ENCODE peak calls at places on chromosomes 6 and 20, in five cellular contexts. X is NCI-H1105; C is ACHN; I is Right ventricle myocardium inferior; Z is activated CD8-positive, alpha-beta memory T cell treated with anti-CD3 and anti-CD28 coated beads for 24 hours. T is an unnamed sample.
A peak's percentile ranks its signal among the peaks of the same experiment; 100 is the strongest.

GRCh38 chr20:1841554-1842140 is 53.6 kb upstream of the SIRPA start:
- DNase-seq in C (no peak), I (no peak), X (no peak), Z (no peak), T (no peak)

GRCh38 chr6:5208039-5208438 is 52.7 kb downstream of the LYRM4 start:
- DNase-seq in Z (no peak), X (no peak), C (no peak), I (no peak), T (no peak)

GRCh38 chr6:16670183-16670582 is 91.1 kb downstream of the ATXN1 start:
- DNase-seq in I (peak; percentile 66), Z (no peak), C (no peak), X (no peak), T (no peak)

GRCh38 chr20:59308493-59309201 is 8.2 kb downstream of the EDN3 start:
- DNase-seq in C (no peak), I (no peak), Z (no peak), X (no peak), T (no peak)

GRCh38 chr20:50325215-50325614 is 134.6 kb downstream of the CEBPB start:
- DNase-seq in Z (no peak), I (no peak), C (no peak), X (no peak), T (no peak)

GRCh38 chr20:10419550-10420133 is 14.4 kb downstream of the MKKS start:
- DNase-seq in Z (no peak), X (no peak), I (no peak), C (peak; percentile 67), T (peak; percentile 71)

GRCh38 chr6:30556714-30556963 is 350 bp upstream of the GNL1 start:
- DNase-seq in C (no peak), X (peak; percentile 80), Z (no peak), I (no peak), T (no peak)

GRCh38 chr6:35776364-35777215 is at the start of gene CLPSL2:
- DNase-seq in Z (no peak), C (peak; percentile 31), I (no peak), X (no peak), T (peak; percentile 34)

GRCh38 chr6:16514249-16514648 is 247.0 kb downstream of the ATXN1 start:
- DNase-seq in C (peak; percentile 54), X (no peak), Z (peak; percentile 63), I (no peak), T (peak; percentile 78)

GRCh38 chr6:17986656-17987575 is 519 bp downstream of the KIF13A start:
- DNase-seq in C (peak; percentile 53), Z (peak; percentile 60), X (peak; percentile 10), I (peak; percentile 85), T (peak; percentile 72)

GRCh38 chr6:96939019-96939805 is 14.7 kb downstream of the KLHL32 start:
- DNase-seq in Z (no peak), X (no peak), C (peak; percentile 74), I (no peak), T (peak; percentile 63)

GRCh38 chr6:45728674-45729073 is 287.0 kb downstream of the CLIC5 start:
- DNase-seq in C (no peak), X (no peak), I (no peak), Z (no peak), T (peak; percentile 30)

GRCh38 chr6:124119591-124119990 is 315.9 kb downstream of the NKAIN2 start:
- DNase-seq in C (no peak), I (no peak), Z (no peak), X (peak; percentile 33), T (no peak)

GRCh38 chr20:50694379-50695143 is 3.2 kb upstream of the RIPOR3 start:
- DNase-seq in X (no peak), Z (no peak), I (no peak), C (no peak), T (peak; percentile 86)

GRCh38 chr6:165678904-165679303 is 15.9 kb upstream of the PDE10A start:
- DNase-seq in C (no peak), X (no peak), I (no peak), Z (no peak), T (no peak)